ENCODE peak calls at places on chromosomes 16 and 17, in nine cellular contexts. One of them, this sample, is unnamed.

GRCh38 chr16:8686879-8687278 is 12.5 kb downstream of the ABAT start:
- DNase-seq in aorta: no peak
- DNase-seq in progenitor cell of endocrine pancreas: no peak
- DNase-seq in EL: no peak
- DNase-seq in H1: no peak
- DNase-seq in T-helper 17 cell: no peak
- DNase-seq in renal cortical epithelial cell: no peak
- DNase-seq in NCI-H1048: no peak
- DNase-seq in right lobe of liver: no peak
- DNase-seq in this sample: no peak

GRCh38 chr17:1143573-1143972 is 36.2 kb downstream of the ABR start:
- DNase-seq in aorta: no peak
- DNase-seq in progenitor cell of endocrine pancreas: no peak
- DNase-seq in EL: no peak
- DNase-seq in H1: no peak
- DNase-seq in T-helper 17 cell: no peak
- DNase-seq in renal cortical epithelial cell: no peak
- DNase-seq in NCI-H1048: no peak
- DNase-seq in right lobe of liver: no peak
- DNase-seq in this sample: no peak

GRCh38 chr17:42584880-42585279 is 7.4 kb upstream of the PSMC3IP start:
- DNase-seq in aorta: peak
- DNase-seq in progenitor cell of endocrine pancreas: no peak
- DNase-seq in EL: no peak
- DNase-seq in H1: no peak
- DNase-seq in T-helper 17 cell: no peak
- DNase-seq in renal cortical epithelial cell: no peak
- DNase-seq in NCI-H1048: no peak
- DNase-seq in right lobe of liver: no peak
- DNase-seq in this sample: no peak

GRCh38 chr17:13995856-13996635 is 73.3 kb upstream of the COX10 start:
- DNase-seq in aorta: no peak
- DNase-seq in progenitor cell of endocrine pancreas: no peak
- DNase-seq in EL: peak
- DNase-seq in H1: no peak
- DNase-seq in T-helper 17 cell: no peak
- DNase-seq in renal cortical epithelial cell: peak
- DNase-seq in NCI-H1048: no peak
- DNase-seq in right lobe of liver: no peak
- DNase-seq in this sample: no peak

GRCh38 chr17:40915199-40915661 is 22.2 kb downstream of the KRT23 start:
- DNase-seq in aorta: no peak
- DNase-seq in progenitor cell of endocrine pancreas: no peak
- DNase-seq in EL: peak
- DNase-seq in H1: no peak
- DNase-seq in T-helper 17 cell: no peak
- DNase-seq in renal cortical epithelial cell: peak
- DNase-seq in NCI-H1048: no peak
- DNase-seq in right lobe of liver: no peak
- DNase-seq in this sample: no peak

GRCh38 chr17:44084131-44084538 is 13.6 kb downstream of the G6PC3 start:
- DNase-seq in aorta: no peak
- DNase-seq in progenitor cell of endocrine pancreas: no peak
- DNase-seq in EL: peak
- DNase-seq in H1: no peak
- DNase-seq in T-helper 17 cell: no peak
- DNase-seq in renal cortical epithelial cell: no peak
- DNase-seq in NCI-H1048: no peak
- DNase-seq in right lobe of liver: no peak
- DNase-seq in this sample: no peak

GRCh38 chr16:27449434-27450188 is 47.6 kb downstream of the IL21R start:
- DNase-seq in aorta: no peak
- DNase-seq in progenitor cell of endocrine pancreas: no peak
- DNase-seq in EL: no peak
- DNase-seq in H1: no peak
- DNase-seq in T-helper 17 cell: peak
- DNase-seq in renal cortical epithelial cell: no peak
- DNase-seq in NCI-H1048: no peak
- DNase-seq in right lobe of liver: peak
- DNase-seq in this sample: no peak

GRCh38 chr17:50290074-50290702 is 15.9 kb downstream of the TMEM92 start:
- DNase-seq in aorta: peak
- DNase-seq in progenitor cell of endocrine pancreas: no peak
- DNase-seq in EL: peak
- DNase-seq in H1: no peak
- DNase-seq in T-helper 17 cell: no peak
- DNase-seq in renal cortical epithelial cell: peak
- DNase-seq in NCI-H1048: no peak
- DNase-seq in right lobe of liver: peak
- DNase-seq in this sample: peak

GRCh38 chr16:86597880-86598606 is 19.7 kb downstream of the FOXL1 start:
- DNase-seq in aorta: peak
- DNase-seq in progenitor cell of endocrine pancreas: no peak
- DNase-seq in EL: peak
- DNase-seq in H1: no peak
- DNase-seq in T-helper 17 cell: no peak
- DNase-seq in renal cortical epithelial cell: no peak
- DNase-seq in NCI-H1048: no peak
- DNase-seq in right lobe of liver: no peak
- DNase-seq in this sample: no peak

GRCh38 chr17:78766225-78766624 is 15.8 kb downstream of the CYTH1 start:
- DNase-seq in aorta: no peak
- DNase-seq in progenitor cell of endocrine pancreas: no peak
- DNase-seq in EL: no peak
- DNase-seq in H1: no peak
- DNase-seq in T-helper 17 cell: no peak
- DNase-seq in renal cortical epithelial cell: peak
- DNase-seq in NCI-H1048: no peak
- DNase-seq in right lobe of liver: no peak
- DNase-seq in this sample: no peak

GRCh38 chr16:84115919-84116719 is 623 bp downstream of the MBTPS1 start:
- DNase-seq in aorta: no peak
- DNase-seq in progenitor cell of endocrine pancreas: no peak
- DNase-seq in EL: peak
- DNase-seq in H1: no peak
- DNase-seq in T-helper 17 cell: no peak
- DNase-seq in renal cortical epithelial cell: no peak
- DNase-seq in NCI-H1048: no peak
- DNase-seq in right lobe of liver: peak
- DNase-seq in this sample: no peak

GRCh38 chr16:59573528-59574271 is 839.6 kb upstream of the GOT2 start:
- DNase-seq in aorta: no peak
- DNase-seq in progenitor cell of endocrine pancreas: no peak
- DNase-seq in EL: peak
- DNase-seq in H1: no peak
- DNase-seq in T-helper 17 cell: no peak
- DNase-seq in renal cortical epithelial cell: no peak
- DNase-seq in NCI-H1048: no peak
- DNase-seq in right lobe of liver: no peak
- DNase-seq in this sample: no peak

GRCh38 chr16:89179148-89179484 is 7.6 kb downstream of the CDH15 start:
- DNase-seq in aorta: no peak
- DNase-seq in progenitor cell of endocrine pancreas: no peak
- DNase-seq in EL: no peak
- DNase-seq in H1: no peak
- DNase-seq in T-helper 17 cell: no peak
- DNase-seq in renal cortical epithelial cell: no peak
- DNase-seq in NCI-H1048: no peak
- DNase-seq in right lobe of liver: no peak
- DNase-seq in this sample: no peak

GRCh38 chr17:60971515-60972369 is 294.1 kb downstream of the BCAS3 start:
- DNase-seq in aorta: no peak
- DNase-seq in progenitor cell of endocrine pancreas: peak
- DNase-seq in EL: peak
- DNase-seq in H1: peak
- DNase-seq in T-helper 17 cell: no peak
- DNase-seq in renal cortical epithelial cell: peak
- DNase-seq in NCI-H1048: no peak
- DNase-seq in right lobe of liver: peak
- DNase-seq in this sample: no peak

GRCh38 chr17:66737524-66737923 is 97.4 kb upstream of the CACNG5 start:
- DNase-seq in aorta: no peak
- DNase-seq in progenitor cell of endocrine pancreas: no peak
- DNase-seq in EL: no peak
- DNase-seq in H1: peak
- DNase-seq in T-helper 17 cell: no peak
- DNase-seq in renal cortical epithelial cell: no peak
- DNase-seq in NCI-H1048: no peak
- DNase-seq in right lobe of liver: no peak
- DNase-seq in this sample: no peak